ENCODE peak calls at places on chromosome 9, in seven cellular contexts. A is progenitor cell of endocrine pancreas; M is HFFc6; X is HCT116; O is stimulated activated CD8-positive, alpha-beta memory T cell treated with anti-CD3 and anti-CD28 coated beads, Interleukin-4, amount 100 ng/mL, for 48 hours; Y is DMS53; B is nephron progenitor cell. I is an unnamed sample.

GRCh38 chr9:123059472-123060220 is 26.2 kb downstream of the GPR21 start:
- DNase-seq in O (no peak), X (no peak), A (no peak), Y (no peak), M (no peak), B (no peak), I (no peak)

GRCh38 chr9:21160178-21160577 is 6.3 kb downstream of the IFNA21 start:
- DNase-seq in O (no peak), X (no peak), M (no peak), Y (peak; percentile 1), A (no peak), B (no peak), I (no peak)

GRCh38 chr9:3525836-3526165 is at the start of gene RFX3:
- DNase-seq in A (peak; percentile 76), B (peak; percentile 83), Y (peak; percentile 89), O (peak; percentile 93), X (peak; percentile 84), M (peak; percentile 97), I (no peak)

GRCh38 chr9:118271936-118272335 is 567.7 kb downstream of the TLR4 start:
- DNase-seq in B (no peak), M (no peak), A (no peak), O (no peak), Y (peak; percentile 56), X (no peak), I (no peak)

GRCh38 chr9:69412741-69413150 is 87.7 kb downstream of the ENTREP1 start:
- DNase-seq in X (peak; percentile 51), O (peak; percentile 27), Y (peak; percentile 80), B (peak; percentile 75), A (peak; percentile 64), M (peak; percentile 59), I (peak; percentile 89)

GRCh38 chr9:79353856-79354520 is 217.8 kb upstream of the TLE4 start:
- DNase-seq in M (peak; percentile 67), X (no peak), Y (no peak), O (no peak), A (no peak), B (no peak), I (no peak)

GRCh38 chr9:93697352-93698139 is 121.2 kb downstream of the PHF2 start:
- DNase-seq in Y (peak; percentile 78), O (peak; percentile 10), B (no peak), M (no peak), A (no peak), X (no peak), I (no peak)

GRCh38 chr9:33329117-33329563 is 38.8 kb downstream of the NFX1 start:
- DNase-seq in B (no peak), X (no peak), Y (no peak), O (no peak), M (peak; percentile 98), A (no peak), I (no peak)

GRCh38 chr9:26175264-26175663 is 497.0 kb upstream of the TUSC1 start:
- DNase-seq in M (peak; percentile 67), B (no peak), X (no peak), O (no peak), Y (no peak), A (no peak), I (no peak)

GRCh38 chr9:128841704-128842492 is 12.3 kb upstream of the SPOUT1 start:
- DNase-seq in O (no peak), A (no peak), X (no peak), M (no peak), B (no peak), Y (no peak), I (no peak)

GRCh38 chr9:84170521-84171141 is 169.9 kb downstream of the SLC28A3 start:
- DNase-seq in Y (no peak), M (peak; percentile 97), O (no peak), X (peak; percentile 81), B (no peak), A (no peak), I (peak; percentile 51)

GRCh38 chr9:98766548-98766947 is 29.8 kb downstream of the ANKS6 start:
- DNase-seq in A (no peak), X (no peak), O (no peak), M (no peak), Y (no peak), B (no peak), I (no peak)

GRCh38 chr9:10562581-10563343 is 50.0 kb downstream of the PTPRD start:
- DNase-seq in Y (peak; percentile 0), A (no peak), B (no peak), X (no peak), M (no peak), O (no peak), I (no peak)

I was measured in ecto neural progenitor cell.